ENCODE peak calls at places on chromosomes 6 and 20, in ten cellular contexts. Z is A549, J is foreskin fibroblast, P is astrocyte of the spinal cord, A is cardiac fibroblast, L is mammary epithelial cell, H is mesendoderm, E is IMR-90, D is right lobe of liver, Q is thyroid gland. T is an unnamed sample.

GRCh38 chr20:45408646-45409213 is 641 bp downstream of the DBNDD2 start:
- DNase-seq in Z (no peak), J (no peak), P (no peak), A (no peak), L (no peak), H (no peak), E (no peak), D (no peak), Q (no peak), T (no peak)

GRCh38 chr6:109332748-109333147 is 49.5 kb downstream of the CD164 start:
- DNase-seq in Z (peak), J (no peak), P (no peak), A (no peak), L (no peak), H (no peak), E (no peak), D (no peak), Q (no peak), T (no peak)

GRCh38 chr6:157494132-157494705 is 113.2 kb downstream of the ZDHHC14 start:
- DNase-seq in Z (no peak), J (no peak), P (no peak), A (no peak), L (no peak), H (no peak), E (no peak), D (no peak), Q (no peak), T (no peak)

GRCh38 chr6:25411316-25411961 is 132.3 kb downstream of the CARMIL1 start:
- DNase-seq in Z (no peak), J (no peak), P (no peak), A (no peak), L (no peak), H (no peak), E (no peak), D (no peak), Q (no peak), T (no peak)

GRCh38 chr20:62167474-62167873 is 15.4 kb upstream of the MTG2 start:
- DNase-seq in Z (no peak), J (no peak), P (no peak), A (no peak), L (no peak), H (no peak), E (no peak), D (no peak), Q (no peak), T (no peak)

GRCh38 chr20:61926796-61927192 is 138.9 kb downstream of the TAF4 start:
- DNase-seq in Z (no peak), J (no peak), P (no peak), A (no peak), L (no peak), H (no peak), E (no peak), D (no peak), Q (no peak), T (no peak)

GRCh38 chr6:138440758-138441362 is 36.8 kb downstream of the HEBP2 start:
- DNase-seq in Z (no peak), J (no peak), P (no peak), A (no peak), L (no peak), H (no peak), E (no peak), D (no peak), Q (no peak), T (no peak)

GRCh38 chr6:41678511-41679084 is 40.3 kb downstream of the MDFI start:
- DNase-seq in Z (no peak), J (no peak), P (no peak), A (no peak), L (no peak), H (no peak), E (no peak), D (peak), Q (no peak), T (no peak)

GRCh38 chr20:22815206-22815551 is 219.9 kb upstream of the SSTR4 start:
- DNase-seq in Z (no peak), J (no peak), P (no peak), A (no peak), L (no peak), H (no peak), E (no peak), D (no peak), Q (no peak), T (no peak)

GRCh38 chr6:131451330-131452195 is 121.5 kb upstream of the ARG1 start:
- DNase-seq in Z (no peak), J (no peak), P (no peak), A (no peak), L (no peak), H (peak), E (no peak), D (no peak), Q (no peak), T (no peak)
- H3K4me3 ChIP-seq in Z (no peak), J (no peak), P (no peak), A (no peak), L (no peak), H (no peak), E (no peak), D (no peak), Q (no peak), T (no peak)

GRCh38 chr6:44921787-44922186 is 406.3 kb upstream of the RUNX2 start:
- DNase-seq in Z (no peak), J (no peak), P (no peak), A (no peak), L (peak), H (peak), E (no peak), D (peak), Q (peak), T (no peak)
- H3K4me3 ChIP-seq in Z (no peak), J (no peak), P (no peak), A (no peak), L (no peak), H (no peak), E (no peak), D (no peak), Q (no peak), T (no peak)

DNA sequence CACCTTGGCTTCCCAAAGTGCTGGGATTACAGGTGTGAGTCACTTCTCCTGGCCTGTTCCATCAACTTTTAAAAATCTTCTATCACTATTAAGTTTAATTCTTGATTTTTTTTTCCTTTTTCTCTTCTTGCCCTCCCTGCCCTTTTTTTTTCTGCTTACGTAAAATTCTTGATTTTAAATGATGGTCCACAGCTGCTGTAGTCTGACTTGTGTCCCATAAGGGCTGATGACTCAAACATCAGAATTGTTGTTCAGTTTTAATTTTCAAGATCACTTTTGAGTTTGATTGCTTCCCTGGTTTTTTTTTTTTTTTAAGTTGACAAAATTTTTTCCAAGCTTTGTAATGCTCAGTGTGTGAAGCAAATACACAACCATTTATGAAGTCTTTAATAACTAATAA is 61.9 kb downstream of the CBFA2T2 start:
- DNase-seq in Z (no peak), J (peak), P (no peak), A (peak), L (no peak), H (no peak), E (peak), D (no peak), Q (no peak), T (no peak)
- H3K4me3 ChIP-seq in Z (no peak), J (no peak), P (no peak), A (no peak), L (no peak), H (no peak), E (no peak), D (no peak), Q (no peak), T (no peak)

GRCh38 chr6:159080217-159080976 is 35.6 kb upstream of the TAGAP start:
- DNase-seq in Z (no peak), J (no peak), P (no peak), A (no peak), L (no peak), H (no peak), E (no peak), D (no peak), Q (no peak), T (no peak)
- H3K4me3 ChIP-seq in Z (no peak), J (no peak), P (no peak), A (no peak), L (no peak), H (no peak), E (no peak), D (no peak), Q (no peak), T (no peak)

DNA sequence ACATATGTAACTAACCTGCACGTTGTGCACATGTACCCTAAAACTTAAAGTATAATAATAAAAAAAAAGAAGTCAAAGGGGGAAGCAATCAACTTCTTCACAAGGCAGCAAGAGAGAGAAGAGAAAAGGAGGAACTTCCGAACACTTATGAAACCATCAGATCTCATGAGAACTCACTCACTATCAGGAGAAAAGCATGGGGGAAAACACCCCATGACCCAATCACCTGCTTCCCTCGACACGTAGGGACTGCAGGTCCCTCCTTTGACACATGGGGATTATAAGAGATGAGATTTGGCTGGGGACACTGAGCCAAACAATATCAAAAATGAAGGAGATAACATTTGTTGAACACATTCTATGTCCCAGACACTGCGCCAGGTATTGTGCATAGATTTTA is 94.8 kb upstream of the PHACTR1 start:
- DNase-seq in Z (no peak), J (no peak), P (no peak), A (no peak), L (no peak), H (no peak), E (no peak), D (no peak), Q (no peak), T (no peak)
- H3K4me3 ChIP-seq in Z (no peak), J (no peak), P (no peak), A (no peak), L (no peak), H (no peak), E (no peak), D (no peak), Q (no peak), T (no peak)

GRCh38 chr6:104940238-104940880 is 16.5 kb upstream of the LIN28B start:
- DNase-seq in Z (no peak), J (no peak), P (no peak), A (no peak), L (no peak), H (peak), E (no peak), D (no peak), Q (no peak), T (peak)
- H3K4me3 ChIP-seq in Z (no peak), J (peak), P (peak), A (peak), L (no peak), H (peak), E (peak), D (no peak), Q (no peak), T (peak)

DNA sequence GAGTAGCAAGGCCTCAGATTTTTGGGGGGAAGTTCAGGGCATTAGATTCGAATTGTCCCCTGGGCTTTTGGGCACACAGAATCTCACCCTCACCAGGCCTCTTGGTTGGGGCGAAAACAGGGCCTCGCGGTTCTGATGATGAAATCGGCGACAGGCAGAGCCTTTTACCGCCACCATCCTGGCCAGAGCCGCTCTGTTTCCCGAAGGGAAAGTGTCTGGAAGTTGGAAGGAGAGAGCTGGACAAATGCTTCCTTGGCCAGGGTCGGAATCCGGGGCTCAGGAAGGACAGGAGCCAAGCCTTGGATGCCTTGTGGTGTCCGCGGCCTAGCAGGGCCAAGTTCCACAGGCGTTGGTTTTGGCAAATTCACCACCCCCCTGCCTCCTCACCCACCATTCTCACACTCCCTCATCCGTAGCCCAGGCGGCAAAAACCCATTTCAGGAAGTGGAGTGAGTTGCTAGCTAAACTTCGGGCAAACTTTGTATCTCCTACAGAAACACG is 3.5 kb upstream of the TFAP2A start:
- DNase-seq in Z (no peak), J (no peak), P (no peak), A (no peak), L (peak), H (no peak), E (no peak), D (no peak), Q (no peak), T (no peak)
- H3K4me3 ChIP-seq in Z (no peak), J (no peak), P (no peak), A (no peak), L (peak), H (peak), E (no peak), D (no peak), Q (no peak), T (peak)

GRCh38 chr20:59006864-59007757 is at the start of gene CTSZ:
- DNase-seq in Z (peak), J (peak), P (no peak), A (peak), L (peak), H (peak), E (no peak), D (peak), Q (peak), T (peak)
- H3K4me3 ChIP-seq in Z (peak), J (peak), P (peak), A (peak), L (peak), H (peak), E (peak), D (peak), Q (peak), T (peak)

T was measured in H7.